ENCODE peak calls at places on chromosome 7, in six cellular contexts. I is NCI-H1092 treated with DMSO at 0.1 percent for 48 hours; V is RPMI8226; W is KBM-7; J is activated naive CD4-positive, alpha-beta T cell treated with Interleukin-2 at 50 U/mL for 16 hours; D is memory B cell. X is an unnamed sample.

GRCh38 chr7:30771859-30772429 is 727 bp downstream of the MINDY4 start:
- DNase-seq in I (peak), V (no peak), W (peak), J (no peak), D (no peak), X (no peak)

GRCh38 chr7:3429981-3430380 is 128.9 kb downstream of the SDK1 start:
- DNase-seq in I (no peak), V (no peak), W (no peak), J (no peak), D (no peak), X (no peak)

GRCh38 chr7:144137501-144137900 is 14.5 kb downstream of the OR2A14 start:
- DNase-seq in I (no peak), V (no peak), W (no peak), J (no peak), D (no peak), X (no peak)

GRCh38 chr7:137508437-137509175 is 165.1 kb upstream of the PTN start:
- DNase-seq in I (no peak), V (no peak), W (no peak), J (no peak), D (no peak), X (no peak)

GRCh38 chr7:65946895-65947294 is 35.1 kb downstream of the GUSB start:
- DNase-seq in I (no peak), V (no peak), W (no peak), J (no peak), D (no peak), X (no peak)

GRCh38 chr7:73451780-73452398 is 18.3 kb downstream of the FZD9 start:
- DNase-seq in I (peak), V (peak), W (peak), J (no peak), D (peak), X (peak)

GRCh38 chr7:26035552-26035951 is 116.4 kb upstream of the NFE2L3 start:
- DNase-seq in I (no peak), V (no peak), W (no peak), J (no peak), D (no peak), X (no peak)

GRCh38 chr7:123666492-123666891 is 10.8 kb downstream of the LMOD2 start:
- DNase-seq in I (no peak), V (no peak), W (no peak), J (no peak), D (no peak), X (no peak)

GRCh38 chr7:16695621-16696237 is 49.7 kb downstream of the BZW2 start:
- DNase-seq in I (peak), V (peak), W (peak), J (no peak), D (peak), X (peak)